ENCODE peak calls at places on chromosomes 7 and 10, in four cellular contexts. One of them, this sample, is unnamed.

GRCh38 chr7:46201966-46202365 is 280.9 kb upstream of the IGFBP3 start:
- DNase-seq in NCI-H774: no peak
- DNase-seq in SW480: no peak
- DNase-seq in stimulated activated CD4-positive, alpha-beta T cell treated with anti-CD3 and anti-CD28 coated beads, Interleukin-1b, Interleukin-23, amount 100 ng/mL, for 24 hours: no peak
- DNase-seq in this sample: no peak

GRCh38 chr7:17392846-17393245 is 94.4 kb downstream of the AHR start:
- DNase-seq in NCI-H774: no peak
- DNase-seq in SW480: no peak
- DNase-seq in stimulated activated CD4-positive, alpha-beta T cell treated with anti-CD3 and anti-CD28 coated beads, Interleukin-1b, Interleukin-23, amount 100 ng/mL, for 24 hours: no peak
- DNase-seq in this sample: no peak

GRCh38 chr10:87750817-87751216 is 67.2 kb downstream of the ATAD1 start:
- DNase-seq in NCI-H774: no peak
- DNase-seq in SW480: no peak
- DNase-seq in stimulated activated CD4-positive, alpha-beta T cell treated with anti-CD3 and anti-CD28 coated beads, Interleukin-1b, Interleukin-23, amount 100 ng/mL, for 24 hours: no peak
- DNase-seq in this sample: no peak

GRCh38 chr7:132526111-132526741 is 50.0 kb downstream of the PLXNA4 start:
- DNase-seq in NCI-H774: no peak
- DNase-seq in SW480: no peak
- DNase-seq in stimulated activated CD4-positive, alpha-beta T cell treated with anti-CD3 and anti-CD28 coated beads, Interleukin-1b, Interleukin-23, amount 100 ng/mL, for 24 hours: no peak
- DNase-seq in this sample: no peak

GRCh38 chr10:50991496-50992355 is 82.6 kb upstream of the PRKG1 start:
- DNase-seq in NCI-H774: no peak
- DNase-seq in SW480: no peak
- DNase-seq in stimulated activated CD4-positive, alpha-beta T cell treated with anti-CD3 and anti-CD28 coated beads, Interleukin-1b, Interleukin-23, amount 100 ng/mL, for 24 hours: no peak
- DNase-seq in this sample: peak

GRCh38 chr10:22702348-22702747 is 12.0 kb downstream of the PIP4K2A start:
- DNase-seq in NCI-H774: no peak
- DNase-seq in SW480: no peak
- DNase-seq in stimulated activated CD4-positive, alpha-beta T cell treated with anti-CD3 and anti-CD28 coated beads, Interleukin-1b, Interleukin-23, amount 100 ng/mL, for 24 hours: no peak
- DNase-seq in this sample: no peak

GRCh38 chr7:681551-682307 is 44.8 kb upstream of the DNAAF5 start:
- DNase-seq in NCI-H774: no peak
- DNase-seq in SW480: no peak
- DNase-seq in stimulated activated CD4-positive, alpha-beta T cell treated with anti-CD3 and anti-CD28 coated beads, Interleukin-1b, Interleukin-23, amount 100 ng/mL, for 24 hours: no peak
- DNase-seq in this sample: no peak

GRCh38 chr7:132152490-132152889 is 423.8 kb downstream of the PLXNA4 start:
- DNase-seq in NCI-H774: no peak
- DNase-seq in SW480: no peak
- DNase-seq in stimulated activated CD4-positive, alpha-beta T cell treated with anti-CD3 and anti-CD28 coated beads, Interleukin-1b, Interleukin-23, amount 100 ng/mL, for 24 hours: no peak
- DNase-seq in this sample: no peak

GRCh38 chr7:139034855-139035587 is 821 bp downstream of the ZC3HAV1L start:
- DNase-seq in NCI-H774: no peak
- DNase-seq in SW480: peak
- DNase-seq in stimulated activated CD4-positive, alpha-beta T cell treated with anti-CD3 and anti-CD28 coated beads, Interleukin-1b, Interleukin-23, amount 100 ng/mL, for 24 hours: peak
- DNase-seq in this sample: peak

GRCh38 chr7:11224535-11224934 is 250.9 kb downstream of the PHF14 start:
- DNase-seq in NCI-H774: no peak
- DNase-seq in SW480: no peak
- DNase-seq in stimulated activated CD4-positive, alpha-beta T cell treated with anti-CD3 and anti-CD28 coated beads, Interleukin-1b, Interleukin-23, amount 100 ng/mL, for 24 hours: no peak
- DNase-seq in this sample: no peak

GRCh38 chr7:81682873-81683272 is 87.0 kb downstream of the HGF start:
- DNase-seq in NCI-H774: no peak
- DNase-seq in SW480: no peak
- DNase-seq in stimulated activated CD4-positive, alpha-beta T cell treated with anti-CD3 and anti-CD28 coated beads, Interleukin-1b, Interleukin-23, amount 100 ng/mL, for 24 hours: no peak
- DNase-seq in this sample: no peak

GRCh38 chr10:74437822-74438221 is 286.8 kb downstream of the ADK start:
- DNase-seq in NCI-H774: no peak
- DNase-seq in SW480: no peak
- DNase-seq in stimulated activated CD4-positive, alpha-beta T cell treated with anti-CD3 and anti-CD28 coated beads, Interleukin-1b, Interleukin-23, amount 100 ng/mL, for 24 hours: no peak
- DNase-seq in this sample: no peak

GRCh38 chr10:58400609-58401008 is 15.4 kb downstream of the TFAM start:
- DNase-seq in NCI-H774: no peak
- DNase-seq in SW480: no peak
- DNase-seq in stimulated activated CD4-positive, alpha-beta T cell treated with anti-CD3 and anti-CD28 coated beads, Interleukin-1b, Interleukin-23, amount 100 ng/mL, for 24 hours: no peak
- DNase-seq in this sample: peak

GRCh38 chr10:34824870-34825269 is 9.8 kb upstream of the PARD3 start:
- DNase-seq in NCI-H774: no peak
- DNase-seq in SW480: no peak
- DNase-seq in stimulated activated CD4-positive, alpha-beta T cell treated with anti-CD3 and anti-CD28 coated beads, Interleukin-1b, Interleukin-23, amount 100 ng/mL, for 24 hours: no peak
- DNase-seq in this sample: no peak

GRCh38 chr7:40401406-40401805 is 266.6 kb downstream of the SUGCT start:
- DNase-seq in NCI-H774: no peak
- DNase-seq in SW480: no peak
- DNase-seq in stimulated activated CD4-positive, alpha-beta T cell treated with anti-CD3 and anti-CD28 coated beads, Interleukin-1b, Interleukin-23, amount 100 ng/mL, for 24 hours: no peak
- DNase-seq in this sample: no peak

GRCh38 chr7:1969459-1970284 is 263.1 kb downstream of the MAD1L1 start:
- DNase-seq in NCI-H774: no peak
- DNase-seq in SW480: no peak
- DNase-seq in stimulated activated CD4-positive, alpha-beta T cell treated with anti-CD3 and anti-CD28 coated beads, Interleukin-1b, Interleukin-23, amount 100 ng/mL, for 24 hours: no peak
- DNase-seq in this sample: no peak

GRCh38 chr7:76182225-76182965 is 19.3 kb upstream of the SRRM3 start:
- DNase-seq in NCI-H774: no peak
- DNase-seq in SW480: no peak
- DNase-seq in stimulated activated CD4-positive, alpha-beta T cell treated with anti-CD3 and anti-CD28 coated beads, Interleukin-1b, Interleukin-23, amount 100 ng/mL, for 24 hours: no peak
- DNase-seq in this sample: no peak

GRCh38 chr10:121753726-121754476 is 155.7 kb upstream of the FGFR2 start:
- DNase-seq in NCI-H774: no peak
- DNase-seq in SW480: no peak
- DNase-seq in stimulated activated CD4-positive, alpha-beta T cell treated with anti-CD3 and anti-CD28 coated beads, Interleukin-1b, Interleukin-23, amount 100 ng/mL, for 24 hours: no peak
- DNase-seq in this sample: no peak

GRCh38 chr10:60863796-60864195 is 80.2 kb downstream of the RHOBTB1 start:
- DNase-seq in NCI-H774: no peak
- DNase-seq in SW480: no peak
- DNase-seq in stimulated activated CD4-positive, alpha-beta T cell treated with anti-CD3 and anti-CD28 coated beads, Interleukin-1b, Interleukin-23, amount 100 ng/mL, for 24 hours: no peak
- DNase-seq in this sample: no peak

GRCh38 chr7:44707558-44708230 is 41.0 kb upstream of the ZMIZ2 start:
- DNase-seq in NCI-H774: no peak
- DNase-seq in SW480: no peak
- DNase-seq in stimulated activated CD4-positive, alpha-beta T cell treated with anti-CD3 and anti-CD28 coated beads, Interleukin-1b, Interleukin-23, amount 100 ng/mL, for 24 hours: no peak
- DNase-seq in this sample: no peak

GRCh38 chr10:110208614-110209398 is 1.4 kb downstream of the MXI1 start:
- DNase-seq in NCI-H774: no peak
- DNase-seq in SW480: peak
- DNase-seq in stimulated activated CD4-positive, alpha-beta T cell treated with anti-CD3 and anti-CD28 coated beads, Interleukin-1b, Interleukin-23, amount 100 ng/mL, for 24 hours: no peak
- DNase-seq in this sample: peak

GRCh38 chr10:25068152-25069058 is 52.0 kb downstream of the THNSL1 start:
- DNase-seq in NCI-H774: no peak
- DNase-seq in SW480: peak
- DNase-seq in stimulated activated CD4-positive, alpha-beta T cell treated with anti-CD3 and anti-CD28 coated beads, Interleukin-1b, Interleukin-23, amount 100 ng/mL, for 24 hours: no peak
- DNase-seq in this sample: no peak

This sample was measured in LoVo.